ENCODE peak calls at places on chromosomes 3 and 15, in eight cellular contexts. T, J, U, N, W, O, R and P are unnamed samples.

GRCh38 chr3:133880886-133881455 is 14.7 kb downstream of the RAB6B start:
- DNase-seq in T (no peak), J (no peak), U (no peak), N (no peak), W (no peak), O (no peak), R (no peak), P (no peak)

GRCh38 chr3:171829841-171830559 is 13.1 kb upstream of the TMEM212 start:
- DNase-seq in T (peak), J (peak), U (peak), N (peak), W (peak), O (no peak), R (no peak), P (no peak)

GRCh38 chr15:45871121-45871855 is 236.5 kb downstream of the SQOR start:
- DNase-seq in T (peak), J (no peak), U (peak), N (no peak), W (no peak), O (no peak), R (no peak), P (no peak)

GRCh38 chr3:36373084-36373483 is 7.2 kb upstream of the STAC start:
- DNase-seq in T (peak), J (no peak), U (peak), N (peak), W (no peak), O (no peak), R (no peak), P (no peak)

GRCh38 chr15:82742134-82742533 is 32.5 kb upstream of the AP3B2 start:
- DNase-seq in T (peak), J (no peak), U (no peak), N (no peak), W (no peak), O (no peak), R (no peak), P (no peak)

GRCh38 chr3:76715426-76715825 is 324.5 kb upstream of the ROBO2 start:
- DNase-seq in T (no peak), J (no peak), U (no peak), N (peak), W (no peak), O (no peak), R (no peak), P (no peak)

GRCh38 chr15:84888639-84889038 is 4.2 kb downstream of the SLC28A1 start:
- DNase-seq in T (no peak), J (no peak), U (no peak), N (no peak), W (no peak), O (no peak), R (no peak), P (no peak)

GRCh38 chr3:171614318-171614967 is 154.2 kb upstream of the TNIK start:
- DNase-seq in T (peak), J (no peak), U (peak), N (peak), W (no peak), O (peak), R (no peak), P (no peak)

GRCh38 chr15:60392986-60393811 is 4.6 kb downstream of the ANXA2 start:
- DNase-seq in T (peak), J (peak), U (peak), N (peak), W (peak), O (peak), R (no peak), P (peak)

GRCh38 chr3:14366915-14367523 is 35.4 kb upstream of the SLC6A6 start:
- DNase-seq in T (no peak), J (no peak), U (no peak), N (no peak), W (no peak), O (no peak), R (no peak), P (no peak)

GRCh38 chr3:73855792-73856191 is 231.1 kb upstream of the PDZRN3 start:
- DNase-seq in T (no peak), J (no peak), U (no peak), N (no peak), W (no peak), O (no peak), R (no peak), P (no peak)

GRCh38 chr3:162195147-162195546 is 698.5 kb downstream of the OTOL1 start:
- DNase-seq in T (no peak), J (no peak), U (no peak), N (no peak), W (no peak), O (no peak), R (no peak), P (no peak)

GRCh38 chr15:81375461-81375860 is 1.4 kb upstream of the TMC3 start:
- DNase-seq in T (no peak), J (no peak), U (no peak), N (no peak), W (peak), O (no peak), R (no peak), P (peak)

GRCh38 chr15:60228096-60228495 is 169.7 kb downstream of the ANXA2 start:
- DNase-seq in T (no peak), J (no peak), U (peak), N (no peak), W (no peak), O (no peak), R (no peak), P (no peak)

GRCh38 chr3:48399387-48400172 is 27.6 kb downstream of the FBXW12 start:
- DNase-seq in T (no peak), J (no peak), U (no peak), N (no peak), W (no peak), O (no peak), R (no peak), P (peak)

GRCh38 chr3:159273608-159274007 is 471.8 kb downstream of the MFSD1 start:
- DNase-seq in T (peak), J (no peak), U (peak), N (peak), W (peak), O (no peak), R (no peak), P (peak)

GRCh38 chr3:26233374-26233773 is 389.2 kb upstream of the LRRC3B start:
- DNase-seq in T (no peak), J (no peak), U (no peak), N (no peak), W (no peak), O (no peak), R (no peak), P (no peak)

GRCh38 chr3:52289747-52290595 is 2.3 kb downstream of the GLYCTK start:
- DNase-seq in T (no peak), J (no peak), U (no peak), N (no peak), W (no peak), O (no peak), R (no peak), P (no peak)

GRCh38 chr15:25947336-25948080 is 84.4 kb upstream of the ATP10A start:
- DNase-seq in T (no peak), J (no peak), U (no peak), N (no peak), W (no peak), O (no peak), R (no peak), P (no peak)
- TF ChIP-seq CTCF in T (no peak), J (peak), U (no peak), N (no peak), W (no peak), O (peak), R (no peak), P (peak)

DNA sequence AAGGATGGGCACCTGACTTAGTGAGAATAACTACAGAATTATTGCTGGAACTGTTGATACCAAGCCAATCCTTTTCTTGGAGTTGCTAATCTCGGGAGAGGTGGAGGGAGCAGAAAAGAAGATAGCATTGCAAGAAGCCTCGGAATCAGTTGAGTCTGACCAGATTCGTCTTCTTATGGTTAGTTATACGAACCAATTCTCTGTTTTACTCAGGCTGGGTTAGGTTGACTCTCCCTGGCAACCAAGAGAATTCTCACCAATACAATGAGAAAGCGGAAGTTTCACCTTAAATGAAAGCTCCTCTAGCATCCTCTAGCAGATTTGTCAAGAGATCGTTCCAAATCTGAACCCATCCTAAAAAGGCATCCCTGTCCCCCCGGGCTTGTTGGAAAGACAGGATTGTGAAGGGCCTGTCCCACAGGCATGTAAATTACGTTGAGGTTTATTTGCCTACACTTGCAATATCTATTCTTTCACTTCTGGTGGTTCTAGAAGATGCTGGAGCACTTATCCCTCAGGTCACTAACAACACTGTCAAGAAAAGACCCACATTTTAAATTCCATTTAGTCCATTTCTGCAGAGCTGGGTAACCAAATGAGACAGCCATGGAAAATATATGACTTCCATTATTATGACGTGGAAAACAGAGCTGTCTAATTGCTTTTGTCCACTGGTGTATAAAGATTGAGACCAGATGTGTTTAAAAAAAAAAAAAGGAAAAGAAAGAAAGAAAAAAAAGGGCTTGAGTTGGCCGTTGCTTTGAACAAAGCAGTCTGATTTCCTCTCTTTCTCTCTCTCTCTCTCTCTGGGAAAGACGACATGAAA is 43.3 kb upstream of the UBE2E1 start:
- DNase-seq in T (no peak), J (no peak), U (no peak), N (no peak), W (no peak), O (no peak), R (peak), P (no peak)
- H3K4me3 ChIP-seq in T (no peak), J (no peak), U (peak), N (no peak), W (peak), O (no peak), R (peak), P (no peak)

DNA sequence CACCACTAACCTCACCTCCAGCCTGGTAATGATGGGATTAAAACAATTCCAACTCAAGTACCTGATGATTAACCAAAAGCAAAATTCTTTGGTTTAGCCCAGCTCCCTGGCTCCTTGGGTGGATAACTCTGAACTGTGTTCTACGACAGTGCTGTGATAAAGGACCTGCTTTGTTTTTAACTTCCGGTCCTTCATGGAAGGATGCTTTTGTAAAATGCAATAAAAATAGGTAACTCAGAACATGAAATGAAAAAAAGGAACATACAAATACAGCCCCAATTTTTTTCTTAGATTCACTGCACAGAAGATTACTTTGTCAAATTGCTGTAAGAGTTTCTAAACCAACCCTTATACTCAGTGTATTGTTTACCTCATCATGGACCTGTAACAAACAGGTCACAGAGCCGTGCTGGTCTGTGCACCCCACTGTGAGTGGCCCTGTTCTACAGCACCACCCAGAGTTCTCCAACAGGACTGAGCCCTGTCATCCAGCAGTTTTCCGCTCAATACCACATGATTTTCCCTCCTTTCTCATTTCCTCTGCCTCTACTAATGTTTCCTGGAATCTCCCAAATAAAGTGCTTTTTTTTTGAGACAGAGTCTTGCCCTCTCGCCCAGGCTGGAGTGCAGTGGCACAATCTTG is 4.9 kb upstream of the PCYT1A start:
- DNase-seq in T (no peak), J (no peak), U (no peak), N (no peak), W (no peak), O (no peak), R (no peak), P (no peak)
- TF ChIP-seq CTCF in T (no peak), J (no peak), U (no peak), N (no peak), W (peak), O (peak), R (peak), P (no peak)

DNA sequence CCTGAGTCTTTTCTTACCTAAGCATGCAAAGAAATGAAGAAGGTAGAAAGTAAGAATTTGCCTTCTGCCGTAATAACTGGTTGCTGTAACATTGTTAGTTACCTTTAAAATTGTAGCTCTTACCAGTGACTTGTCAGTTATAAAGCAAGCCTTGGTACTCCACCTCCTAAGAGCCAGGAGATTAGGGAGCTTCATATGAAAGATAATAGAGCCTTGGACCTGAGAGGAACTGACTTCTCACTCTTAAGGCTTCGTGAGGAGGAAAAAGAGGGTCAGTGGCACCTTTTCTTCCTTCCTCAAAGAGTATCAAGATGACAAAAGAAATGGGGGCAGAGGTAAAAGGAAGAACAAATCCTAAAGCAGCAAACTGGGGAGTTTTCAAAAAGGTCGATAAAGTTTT is 847.2 kb upstream of the ALCAM start:
- DNase-seq in T (no peak), J (no peak), U (no peak), N (no peak), W (no peak), O (no peak), R (no peak), P (no peak)
- H3K4me3 ChIP-seq in T (no peak), J (no peak), U (no peak), N (no peak), W (no peak), O (no peak), R (peak), P (no peak)

GRCh38 chr15:29612096-29612495 is 210.2 kb downstream of the TJP1 start:
- DNase-seq in T (no peak), J (no peak), U (peak), N (no peak), W (no peak), O (peak), R (no peak), P (no peak)

GRCh38 chr15:29612701-29613100 is 209.6 kb downstream of the TJP1 start:
- DNase-seq in T (no peak), J (no peak), U (peak), N (no peak), W (no peak), O (no peak), R (no peak), P (no peak)

GRCh38 chr15:29616512-29616911 is 205.8 kb downstream of the TJP1 start:
- DNase-seq in T (no peak), J (no peak), U (no peak), N (no peak), W (no peak), O (no peak), R (no peak), P (no peak)

GRCh38 chr15:29615791-29616190 is 206.5 kb downstream of the TJP1 start:
- DNase-seq in T (no peak), J (no peak), U (no peak), N (no peak), W (no peak), O (no peak), R (no peak), P (no peak)

GRCh38 chr15:29613951-29614382 is 208.3 kb downstream of the TJP1 start:
- DNase-seq in T (no peak), J (no peak), U (peak), N (no peak), W (no peak), O (no peak), R (no peak), P (no peak)
- TF ChIP-seq CTCF in T (peak), J (peak), U (peak), N (peak), W (no peak), O (no peak), R (no peak), P (peak)

GRCh38 chr15:67826717-67827560 is 1.6 kb downstream of the SKOR1 start:
- DNase-seq in T (no peak), J (no peak), U (no peak), N (no peak), W (no peak), O (no peak), R (no peak), P (no peak)
- H3K4me3 ChIP-seq in T (no peak), J (no peak), U (no peak), N (no peak), W (peak), O (no peak), R (no peak), P (no peak)

GRCh38 chr15:94324117-94324826 is 92.9 kb downstream of the MCTP2 start:
- DNase-seq in T (peak), J (peak), U (peak), N (peak), W (no peak), O (no peak), R (peak), P (peak)

GRCh38 chr15:94323076-94323475 is 91.7 kb downstream of the MCTP2 start:
- DNase-seq in T (no peak), J (no peak), U (no peak), N (no peak), W (no peak), O (no peak), R (no peak), P (no peak)

GRCh38 chr15:94331731-94332130 is 100.4 kb downstream of the MCTP2 start:
- DNase-seq in T (no peak), J (no peak), U (no peak), N (no peak), W (no peak), O (no peak), R (no peak), P (no peak)

GRCh38 chr15:94324835-94325767 is 93.7 kb downstream of the MCTP2 start:
- DNase-seq in T (no peak), J (no peak), U (no peak), N (no peak), W (no peak), O (no peak), R (no peak), P (no peak)

DNA sequence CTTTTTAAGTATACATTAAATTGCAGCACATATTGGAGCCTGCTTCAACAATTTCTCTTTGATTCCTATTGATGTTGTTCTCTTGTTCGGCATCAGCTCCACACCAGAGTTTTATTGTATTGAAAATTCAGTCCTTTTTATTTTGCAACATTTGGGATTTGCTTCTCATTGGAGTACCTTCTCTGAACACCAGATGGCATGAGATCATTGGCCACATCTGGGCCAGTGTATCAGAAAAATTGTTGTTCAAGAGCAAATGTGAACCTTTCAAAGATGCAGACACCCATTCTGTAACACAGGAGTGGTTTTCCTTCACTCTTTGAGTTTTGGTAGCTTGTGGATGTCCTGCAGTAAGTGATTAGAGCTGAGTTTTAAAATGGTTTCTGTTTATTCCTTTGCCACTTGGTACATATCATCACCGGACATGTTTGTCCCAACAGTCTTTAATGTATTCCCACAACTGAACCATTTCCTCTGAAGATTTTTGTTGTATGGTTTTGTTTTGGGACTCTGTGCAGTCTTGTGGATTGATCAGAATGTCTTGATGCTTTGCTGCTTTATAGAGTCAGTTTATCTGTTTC is 96.1 kb downstream of the MCTP2 start:
- DNase-seq in T (peak), J (peak), U (peak), N (peak), W (no peak), O (no peak), R (no peak), P (no peak)
- TF ChIP-seq CTCF in T (peak), J (peak), U (peak), N (peak), W (peak), O (peak), R (peak), P (peak)

GRCh38 chr15:70584838-70585706 is 178.3 kb downstream of the UACA start:
- DNase-seq in T (peak), J (peak), U (no peak), N (peak), W (no peak), O (no peak), R (no peak), P (no peak)
- H3K4me3 ChIP-seq in T (peak), J (peak), U (peak), N (no peak), W (peak), O (peak), R (no peak), P (no peak)

DNA sequence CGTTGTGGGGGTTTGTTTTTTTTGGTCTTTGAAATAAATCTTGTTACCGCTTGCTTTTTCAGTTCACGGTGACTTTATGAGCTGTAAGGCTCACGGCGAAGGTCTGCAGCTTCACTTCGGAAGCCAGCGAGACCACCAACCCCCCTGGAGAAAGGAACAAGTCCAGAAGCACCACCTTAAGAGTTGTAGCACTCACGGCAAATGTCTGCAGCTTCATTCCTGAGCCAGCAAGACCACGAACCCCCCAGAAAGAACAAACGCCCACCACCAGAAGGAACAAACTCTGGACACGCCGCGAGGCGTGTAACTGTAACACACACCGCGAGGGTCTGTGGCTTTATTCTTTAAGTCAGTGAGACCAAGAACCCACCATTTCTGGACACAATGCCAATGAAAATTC is 28.9 kb downstream of the GOLGA6A start:
- DNase-seq in T (no peak), J (no peak), U (no peak), N (no peak), W (no peak), O (no peak), R (no peak), P (no peak)
- TF ChIP-seq CTCF in T (no peak), J (no peak), U (no peak), N (no peak), W (no peak), O (no peak), R (no peak), P (no peak)

DNA sequence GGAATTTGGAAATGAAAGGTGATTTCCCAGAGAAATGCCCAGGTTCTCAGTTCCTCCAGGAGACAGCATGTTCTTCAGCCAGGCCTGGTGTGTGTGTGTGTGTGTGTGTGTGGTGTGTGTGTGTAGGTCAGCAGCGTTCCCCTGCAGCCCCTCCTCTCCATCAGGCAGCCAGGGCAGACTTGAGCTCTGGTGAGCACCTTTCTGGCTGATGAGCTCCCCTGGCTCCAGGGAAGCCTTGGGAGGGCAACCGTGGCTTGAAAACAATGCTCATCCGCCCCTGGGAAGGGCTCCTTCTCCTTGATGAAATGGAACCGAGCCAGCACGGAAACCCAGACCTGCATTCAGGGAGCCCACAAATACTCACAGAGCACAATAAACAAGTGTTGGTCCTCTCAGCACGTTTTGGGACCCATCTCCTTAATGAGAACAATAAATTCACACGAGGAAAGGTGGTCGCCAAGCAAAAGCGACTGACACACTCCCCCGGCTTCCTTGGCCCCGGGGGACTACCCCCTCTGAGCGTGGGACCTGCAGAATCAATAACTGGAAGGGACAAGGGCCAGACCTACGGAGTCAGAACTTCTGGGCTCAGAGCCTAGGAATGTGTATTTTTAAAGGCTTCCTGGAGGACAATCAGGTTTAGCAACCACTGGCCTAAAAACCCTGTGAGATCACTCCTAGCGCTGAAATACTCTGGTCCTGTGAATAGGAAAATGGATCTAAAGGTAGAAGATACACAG is 38.6 kb upstream of the HES1 start:
- DNase-seq in T (no peak), J (no peak), U (no peak), N (no peak), W (no peak), O (no peak), R (no peak), P (peak)
- H3K4me3 ChIP-seq in T (no peak), J (no peak), U (no peak), N (no peak), W (no peak), O (no peak), R (no peak), P (no peak)